ENCODE peak calls at places on chromosomes 7 and 10, in four cellular contexts. G is uterus, Q is right lobe of liver, Z is AG10803. Y is an unnamed sample.

GRCh38 chr10:69337312-69338132 is 59.2 kb downstream of the HK1 start:
- DNase-seq in Z (peak; percentile 75), Q (no peak), G (no peak), Y (peak; percentile 93)

GRCh38 chr7:51259766-51260165 is 56.8 kb downstream of the COBL start:
- DNase-seq in Q (no peak), Z (no peak), G (no peak), Y (no peak)

GRCh38 chr10:125106586-125106985 is 53.8 kb downstream of the CTBP2 start:
- DNase-seq in Q (no peak), Z (no peak), G (no peak), Y (no peak)

GRCh38 chr7:55056577-55057480 is 38.0 kb downstream of the EGFR start:
- DNase-seq in Z (peak; percentile 86), Q (peak; percentile 63), G (no peak), Y (no peak)

GRCh38 chr7:14583518-14583917 is 319.0 kb downstream of the DGKB start:
- DNase-seq in Q (peak; percentile 55), Z (no peak), G (no peak), Y (no peak)

GRCh38 chr7:66894463-66895080 is 26.5 kb upstream of the TMEM248 start:
- DNase-seq in G (no peak), Z (peak; percentile 9), Q (no peak), Y (no peak)

GRCh38 chr10:112955736-112956421 is 5.8 kb downstream of the TCF7L2 start:
- DNase-seq in Q (no peak), G (peak; percentile 48), Z (peak; percentile 92), Y (peak; percentile 77)

GRCh38 chr10:5971315-5971832 is 6.0 kb downstream of the IL15RA start:
- DNase-seq in G (no peak), Z (no peak), Q (peak; percentile 88), Y (no peak)

GRCh38 chr7:31874631-31875374 is 187.8 kb downstream of the PPP1R17 start:
- DNase-seq in Z (no peak), Q (no peak), G (no peak), Y (no peak)

GRCh38 chr10:109676703-109677102 is 246.6 kb downstream of the XPNPEP1 start:
- DNase-seq in Q (no peak), G (no peak), Z (peak; percentile 1), Y (no peak)

GRCh38 chr10:78451592-78451991 is 417.9 kb downstream of the RPS24 start:
- DNase-seq in Q (no peak), G (peak; percentile 78), Z (no peak), Y (no peak)

GRCh38 chr7:16780586-16780985 is 24.2 kb downstream of the AGR2 start:
- DNase-seq in G (no peak), Q (no peak), Z (no peak), Y (no peak)

GRCh38 chr10:614772-615582 is 74.5 kb downstream of the DIP2C start:
- DNase-seq in Z (peak; percentile 83), G (no peak), Q (no peak), Y (peak; percentile 27)

GRCh38 chr7:45573199-45573598 is 969 bp upstream of the ADCY1 start:
- DNase-seq in Z (no peak), Q (no peak), G (no peak), Y (no peak)

GRCh38 chr7:156903232-156903909 is 10.4 kb upstream of the LMBR1 start:
- DNase-seq in Z (peak; percentile 17), G (no peak), Q (no peak), Y (no peak)

GRCh38 chr7:97851725-97852124 is 20.5 kb downstream of the ASNS start:
- DNase-seq in G (no peak), Q (no peak), Z (peak; percentile 84), Y (peak; percentile 49)

GRCh38 chr10:75121322-75121721 is 9.9 kb downstream of the SAMD8 start:
- DNase-seq in Z (no peak), Q (no peak), G (no peak), Y (no peak)

GRCh38 chr7:149727053-149727452 is 46.3 kb downstream of the ZNF467 start:
- DNase-seq in Z (no peak), Q (no peak), G (no peak), Y (no peak)

GRCh38 chr7:34830390-34830789 is 172.4 kb downstream of the NPSR1 start:
- DNase-seq in Q (no peak), Z (no peak), G (no peak), Y (no peak)

DNA sequence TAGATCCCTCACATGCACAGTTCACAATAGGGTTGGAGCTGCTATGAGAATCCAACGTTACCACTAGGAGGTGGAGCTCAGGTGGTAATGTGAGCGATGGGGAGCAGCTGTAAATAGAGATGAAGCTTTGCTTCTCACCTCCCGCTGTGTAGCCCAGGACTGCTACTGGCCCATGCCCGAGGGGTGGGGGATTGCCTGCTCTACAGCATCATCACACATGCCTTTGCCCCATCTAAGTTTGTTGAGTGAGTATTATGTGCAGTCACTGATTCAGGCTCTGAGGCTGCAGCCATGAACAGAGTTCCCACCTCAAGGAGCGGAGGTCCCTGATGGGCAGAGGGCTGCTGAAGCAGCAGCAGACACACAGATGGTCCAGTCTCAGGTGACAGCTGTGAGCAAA is 94.1 kb downstream of the CHST15 start:
- DNase-seq in Q (no peak), Z (no peak), G (no peak), Y (no peak)
- TF ChIP-seq CTCF in Q (no peak), Z (peak; percentile 7), G (no peak), Y (peak; percentile 20)

GRCh38 chr10:103926722-103927319 is 8.8 kb upstream of the STN1 start:
- DNase-seq in Z (no peak), Q (no peak), G (no peak), Y (no peak)
- TF ChIP-seq CTCF in Z (no peak), Q (no peak), G (no peak), Y (peak; percentile 24)

GRCh38 chr7:133560900-133561299 is 308.0 kb downstream of the EXOC4 start:
- DNase-seq in Q (no peak), Z (no peak), G (no peak), Y (no peak)

GRCh38 chr7:133563196-133563707 is 310.4 kb downstream of the EXOC4 start:
- DNase-seq in Z (peak; percentile 76), G (no peak), Q (no peak), Y (no peak)

GRCh38 chr7:133561361-133561760 is 308.5 kb downstream of the EXOC4 start:
- DNase-seq in G (no peak), Z (no peak), Q (no peak), Y (no peak)

GRCh38 chr7:133562617-133563016 is 309.7 kb downstream of the EXOC4 start:
- DNase-seq in Z (peak; percentile 94), Q (no peak), G (no peak), Y (peak; percentile 87)

GRCh38 chr7:133564484-133564883 is 311.6 kb downstream of the EXOC4 start:
- DNase-seq in Z (no peak), Q (no peak), G (no peak), Y (no peak)
- TF ChIP-seq CTCF in Z (no peak), Q (no peak), G (no peak), Y (peak; percentile 74)

DNA sequence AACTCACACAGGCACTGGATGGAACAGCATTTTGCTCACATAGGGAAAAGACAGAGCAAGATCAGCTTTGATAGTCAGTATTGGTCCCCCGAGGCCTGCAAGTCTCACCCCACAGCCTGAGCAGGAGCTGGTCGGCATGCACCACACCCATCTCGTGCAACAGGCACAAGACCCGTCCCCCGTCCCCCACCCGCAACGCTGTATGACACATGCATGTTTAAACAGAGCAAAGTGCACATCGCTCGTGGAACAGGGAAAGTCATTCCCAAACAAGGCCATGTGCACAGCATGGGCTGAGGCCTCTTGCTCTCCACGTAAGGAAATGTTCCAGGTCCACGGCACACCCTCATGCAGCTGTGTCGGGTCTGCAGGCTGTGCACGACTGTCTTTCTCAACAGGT is 527.2 kb downstream of the ACTR3B start:
- DNase-seq in Z (no peak), Q (no peak), G (no peak), Y (no peak)
- TF ChIP-seq CTCF in Z (no peak), Q (no peak), G (no peak), Y (no peak)

DNA sequence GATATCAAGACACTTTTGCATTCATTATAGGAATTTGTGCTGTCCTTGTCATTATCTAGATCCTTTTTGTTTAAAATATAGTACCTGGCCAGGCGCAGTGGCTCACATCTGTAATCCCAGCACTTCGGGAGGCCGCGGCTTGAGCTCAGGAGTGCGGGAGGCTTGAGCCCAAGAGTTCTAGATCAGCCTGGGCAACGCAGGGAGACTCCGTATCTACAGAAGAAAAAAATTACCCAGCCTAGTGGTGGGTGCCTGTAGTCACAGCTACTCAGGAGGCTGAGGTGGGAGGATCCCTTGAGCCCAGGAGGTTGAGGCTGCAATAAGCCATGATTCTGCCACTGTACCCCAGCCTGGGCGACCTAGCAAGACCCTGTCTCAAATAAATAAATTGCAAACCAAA is 621 bp upstream of the MORN4 start:
- DNase-seq in G (no peak), Z (peak; percentile 14), Q (no peak), Y (no peak)
- TF ChIP-seq CTCF in G (no peak), Z (peak; percentile 33), Q (no peak), Y (peak; percentile 44)

GRCh38 chr7:42248579-42248978 is 11.6 kb upstream of the GLI3 start:
- DNase-seq in G (no peak), Z (no peak), Q (no peak), Y (no peak)

GRCh38 chr7:42247301-42247700 is 10.3 kb upstream of the GLI3 start:
- DNase-seq in Z (peak; percentile 92), G (no peak), Q (no peak), Y (peak; percentile 64)

GRCh38 chr7:42254217-42254616 is 17.2 kb upstream of the GLI3 start:
- DNase-seq in G (no peak), Z (peak; percentile 81), Q (no peak), Y (peak; percentile 60)

GRCh38 chr7:42253316-42253715 is 16.3 kb upstream of the GLI3 start:
- DNase-seq in G (no peak), Q (no peak), Z (no peak), Y (peak; percentile 42)

DNA sequence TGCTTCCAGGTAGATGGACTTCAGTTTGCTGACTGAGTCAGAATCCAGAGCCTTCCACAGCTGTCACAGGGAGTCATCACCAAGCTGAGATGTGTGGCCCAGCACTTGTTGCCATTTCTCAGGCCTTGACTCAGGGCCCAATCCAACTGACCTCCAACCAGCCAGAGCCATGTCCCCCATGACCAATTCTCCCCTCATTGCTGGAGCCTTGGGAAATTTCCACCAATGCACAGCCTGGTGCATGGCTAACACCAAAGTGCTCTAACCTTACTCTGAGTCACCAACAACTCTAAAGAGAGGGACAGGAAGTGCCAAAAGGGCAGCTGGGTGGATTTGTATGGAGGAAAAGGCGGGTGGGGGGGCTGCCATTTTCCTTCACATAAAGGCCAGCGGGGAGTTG is 13.4 kb upstream of the GLI3 start:
- DNase-seq in Q (no peak), Z (no peak), G (no peak), Y (no peak)
- TF ChIP-seq CTCF in Q (no peak), Z (no peak), G (no peak), Y (no peak)

DNA sequence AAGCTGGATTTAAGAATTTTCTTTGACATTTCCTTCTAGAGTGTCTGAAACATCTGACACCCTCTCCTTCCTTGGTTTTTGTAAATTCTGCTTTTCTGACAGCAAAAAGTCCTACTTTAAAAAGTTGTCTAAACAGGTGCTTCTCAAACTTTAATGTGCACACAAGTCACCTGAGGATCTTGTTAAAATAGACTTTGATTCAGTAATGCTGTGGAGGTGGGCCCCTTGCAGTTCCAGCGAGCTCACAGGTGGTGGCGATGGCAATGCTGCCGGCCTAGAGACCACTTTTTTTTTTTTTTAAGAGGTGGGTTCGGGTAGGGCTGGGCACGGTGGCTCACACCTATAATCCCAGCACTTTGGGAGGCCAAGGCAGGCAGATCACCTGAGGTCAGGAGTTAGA is 77.1 kb downstream of the ABCC2 start:
- DNase-seq in Z (no peak), Q (no peak), G (no peak), Y (no peak)
- TF ChIP-seq CTCF in Z (peak; percentile 19), Q (no peak), G (no peak), Y (peak; percentile 47)

Y was measured in HFFc6.